ENCODE peak calls at places on chromosome 17, in seven cellular contexts. One of them, this sample, is unnamed.

GRCh38 chr17:393806-394717 is 41.5 kb upstream of the RPH3AL start:
- DNase-seq in spleen: peak
- DNase-seq in AG09319: no peak
- DNase-seq in IMR-90: no peak
- DNase-seq in DND-41: no peak
- DNase-seq in BE2C: no peak
- DNase-seq in BJ: no peak
- DNase-seq in this sample: no peak

GRCh38 chr17:59154721-59155438 is at the start of gene SKA2:
- DNase-seq in spleen: peak
- DNase-seq in AG09319: no peak
- DNase-seq in IMR-90: no peak
- DNase-seq in DND-41: peak
- DNase-seq in BE2C: peak
- DNase-seq in BJ: no peak
- DNase-seq in this sample: peak

GRCh38 chr17:2092253-2092652 is 37.4 kb downstream of the HIC1 start:
- DNase-seq in spleen: no peak
- DNase-seq in AG09319: no peak
- DNase-seq in IMR-90: no peak
- DNase-seq in DND-41: no peak
- DNase-seq in BE2C: no peak
- DNase-seq in BJ: no peak
- DNase-seq in this sample: no peak

GRCh38 chr17:41758601-41759000 is 24.2 kb upstream of the HAP1 start:
- DNase-seq in spleen: no peak
- DNase-seq in AG09319: no peak
- DNase-seq in IMR-90: no peak
- DNase-seq in DND-41: no peak
- DNase-seq in BE2C: no peak
- DNase-seq in BJ: no peak
- DNase-seq in this sample: no peak

GRCh38 chr17:41530062-41531048 is 2.2 kb upstream of the KRT19 start:
- DNase-seq in spleen: no peak
- DNase-seq in AG09319: peak
- DNase-seq in IMR-90: peak
- DNase-seq in DND-41: no peak
- DNase-seq in BE2C: peak
- DNase-seq in BJ: peak
- DNase-seq in this sample: peak

GRCh38 chr17:38628441-38628840 is 22.7 kb upstream of the SRCIN1 start:
- DNase-seq in spleen: peak
- DNase-seq in AG09319: no peak
- DNase-seq in IMR-90: peak
- DNase-seq in DND-41: peak
- DNase-seq in BE2C: peak
- DNase-seq in BJ: no peak
- DNase-seq in this sample: peak

GRCh38 chr17:73189417-73190099 is 3.3 kb upstream of the COG1 start:
- DNase-seq in spleen: no peak
- DNase-seq in AG09319: no peak
- DNase-seq in IMR-90: peak
- DNase-seq in DND-41: no peak
- DNase-seq in BE2C: peak
- DNase-seq in BJ: no peak
- DNase-seq in this sample: peak

GRCh38 chr17:44221862-44222111 is 2.3 kb upstream of the UBTF start:
- DNase-seq in spleen: no peak
- DNase-seq in AG09319: no peak
- DNase-seq in IMR-90: no peak
- DNase-seq in DND-41: no peak
- DNase-seq in BE2C: no peak
- DNase-seq in BJ: no peak
- DNase-seq in this sample: peak

GRCh38 chr17:46128453-46128852 is 64.8 kb downstream of the KANSL1 start:
- DNase-seq in spleen: no peak
- DNase-seq in AG09319: no peak
- DNase-seq in IMR-90: no peak
- DNase-seq in DND-41: no peak
- DNase-seq in BE2C: no peak
- DNase-seq in BJ: no peak
- DNase-seq in this sample: no peak

GRCh38 chr17:44918006-44918405 is 2.7 kb upstream of the GFAP start:
- DNase-seq in spleen: no peak
- DNase-seq in AG09319: no peak
- DNase-seq in IMR-90: no peak
- DNase-seq in DND-41: no peak
- DNase-seq in BE2C: no peak
- DNase-seq in BJ: no peak
- DNase-seq in this sample: no peak

GRCh38 chr17:40664582-40665333 is at the start of gene KRT222:
- DNase-seq in spleen: no peak
- DNase-seq in AG09319: no peak
- DNase-seq in IMR-90: no peak
- DNase-seq in DND-41: no peak
- DNase-seq in BE2C: no peak
- DNase-seq in BJ: no peak
- DNase-seq in this sample: no peak

DNA sequence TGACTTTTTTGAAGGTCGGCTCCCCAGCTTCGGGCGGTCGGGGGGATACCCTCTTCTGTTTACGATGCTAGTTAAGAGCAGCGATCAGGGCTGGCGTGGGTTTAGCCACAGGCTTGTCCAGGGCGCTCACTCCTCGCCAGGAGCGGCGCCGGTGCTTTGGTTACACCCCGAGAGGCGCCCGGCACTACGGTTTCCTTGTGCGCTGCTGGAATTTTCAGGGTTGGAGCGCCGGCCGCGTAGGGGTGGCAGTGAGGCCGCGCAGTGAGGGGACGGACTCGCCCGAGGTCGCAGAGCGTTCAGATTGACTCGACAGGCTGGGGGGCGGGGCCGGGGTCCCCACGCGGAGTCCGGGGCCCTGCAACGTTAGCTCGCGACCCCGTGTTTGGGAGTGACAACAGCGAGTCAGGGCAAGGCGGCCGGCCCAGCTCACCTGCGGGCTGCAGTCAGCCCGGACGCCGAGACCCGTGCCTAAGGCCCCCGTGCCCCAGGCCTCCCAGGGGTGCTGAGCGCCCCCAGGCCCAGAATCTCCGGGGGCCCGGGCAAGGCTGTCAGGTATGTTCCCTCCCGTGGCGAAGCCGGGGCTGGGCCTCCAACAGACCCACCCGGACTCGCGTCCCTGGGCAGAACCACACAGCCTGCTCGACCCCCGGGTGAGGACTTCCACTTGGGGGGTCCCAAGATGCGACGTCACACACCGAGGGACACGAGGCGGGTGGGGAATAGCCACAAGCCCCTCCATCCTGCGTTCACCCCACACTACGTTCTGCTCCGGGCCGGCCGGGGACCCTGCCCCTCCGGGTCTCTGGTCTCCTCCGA is 1.3 kb upstream of the ACTG1 start:
- DNase-seq in spleen: peak
- DNase-seq in AG09319: no peak
- DNase-seq in IMR-90: peak
- DNase-seq in DND-41: peak
- DNase-seq in BE2C: peak
- DNase-seq in BJ: no peak
- DNase-seq in this sample: peak
- TF ChIP-seq CTCF in spleen: no peak
- TF ChIP-seq CTCF in AG09319: no peak
- TF ChIP-seq CTCF in IMR-90: no peak
- TF ChIP-seq CTCF in DND-41: no peak
- TF ChIP-seq CTCF in BE2C: no peak
- TF ChIP-seq CTCF in BJ: no peak
- TF ChIP-seq CTCF in this sample: no peak

GRCh38 chr17:50863221-50863843 is 2.8 kb downstream of the TOB1 start:
- DNase-seq in spleen: no peak
- DNase-seq in AG09319: no peak
- DNase-seq in IMR-90: no peak
- DNase-seq in DND-41: no peak
- DNase-seq in BE2C: peak
- DNase-seq in BJ: no peak
- DNase-seq in this sample: peak
- TF ChIP-seq CTCF in spleen: no peak
- TF ChIP-seq CTCF in AG09319: peak
- TF ChIP-seq CTCF in IMR-90: peak
- TF ChIP-seq CTCF in DND-41: peak
- TF ChIP-seq CTCF in BE2C: peak
- TF ChIP-seq CTCF in BJ: peak
- TF ChIP-seq CTCF in this sample: peak

DNA sequence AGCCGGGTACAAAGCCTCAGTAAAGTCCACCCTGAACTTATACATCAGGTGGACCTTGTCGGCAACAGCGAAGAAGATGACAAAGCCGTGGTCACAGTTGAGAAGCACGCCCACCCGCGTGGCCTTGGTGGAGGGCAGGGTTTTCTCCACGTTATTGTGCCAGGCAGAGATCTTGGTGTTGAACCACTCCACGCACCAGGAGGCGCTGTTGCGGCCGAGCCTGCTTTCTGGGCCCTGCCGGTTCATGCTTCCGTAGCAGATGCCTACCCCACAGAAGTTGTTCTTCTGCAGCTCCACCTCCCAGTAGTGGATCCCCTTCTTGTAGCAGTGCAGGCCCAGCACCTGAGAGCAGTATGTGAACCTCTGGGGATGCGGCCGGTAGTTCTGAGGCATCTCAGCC is 22.1 kb downstream of the TRIM25 start:
- DNase-seq in spleen: peak
- DNase-seq in AG09319: no peak
- DNase-seq in IMR-90: no peak
- DNase-seq in DND-41: no peak
- DNase-seq in BE2C: peak
- DNase-seq in BJ: no peak
- DNase-seq in this sample: no peak
- TF ChIP-seq CTCF in spleen: peak
- TF ChIP-seq CTCF in AG09319: peak
- TF ChIP-seq CTCF in IMR-90: peak
- TF ChIP-seq CTCF in DND-41: peak
- TF ChIP-seq CTCF in BE2C: peak
- TF ChIP-seq CTCF in BJ: peak
- TF ChIP-seq CTCF in this sample: no peak

GRCh38 chr17:55527520-55528118 is 16.4 kb upstream of the SMIM36 start:
- DNase-seq in spleen: no peak
- DNase-seq in AG09319: peak
- DNase-seq in IMR-90: peak
- DNase-seq in DND-41: peak
- DNase-seq in BE2C: peak
- DNase-seq in BJ: no peak
- DNase-seq in this sample: peak
- TF ChIP-seq CTCF in spleen: no peak
- TF ChIP-seq CTCF in AG09319: peak
- TF ChIP-seq CTCF in IMR-90: peak
- TF ChIP-seq CTCF in DND-41: peak
- TF ChIP-seq CTCF in BE2C: peak
- TF ChIP-seq CTCF in BJ: peak
- TF ChIP-seq CTCF in this sample: no peak

This sample was measured in Calu3.